ENCODE peak calls at places on chromosomes 7 and 10, in four cellular contexts. L, P, U and A are unnamed samples.

GRCh38 chr10:47165711-47166404 is 134.1 kb upstream of the GDF10 start:
- DNase-seq in P (no peak), U (no peak), L (peak; percentile 92), A (peak; percentile 41)

GRCh38 chr10:127310932-127311331 is 114.5 kb upstream of the INSYN2A start:
- DNase-seq in L (no peak), P (no peak), U (no peak), A (no peak)

GRCh38 chr7:99092064-99092720 is 51.7 kb downstream of the SMURF1 start:
- DNase-seq in L (no peak), P (no peak), U (no peak), A (no peak)

GRCh38 chr10:133388265-133388972 is 5.5 kb upstream of the MTG1 start:
- DNase-seq in U (no peak), P (no peak), L (peak; percentile 14), A (peak; percentile 50)

GRCh38 chr7:45980181-45980905 is 59.3 kb upstream of the IGFBP3 start:
- DNase-seq in L (no peak), U (no peak), P (no peak), A (no peak)

GRCh38 chr7:128053023-128053422 is 21.8 kb upstream of the LRRC4 start:
- DNase-seq in P (no peak), L (no peak), U (no peak), A (peak; percentile 39)

GRCh38 chr10:88794731-88795130 is 7.8 kb upstream of the LIPM start:
- DNase-seq in U (no peak), L (no peak), P (no peak), A (no peak)

GRCh38 chr7:16727736-16728135 is 25.8 kb upstream of the TSPAN13 start:
- DNase-seq in P (no peak), U (no peak), L (no peak), A (no peak)

GRCh38 chr7:55533050-55533728 is 39.1 kb downstream of the VOPP1 start:
- DNase-seq in P (no peak), L (no peak), U (no peak), A (no peak)

GRCh38 chr10:89086801-89087513 is 96.4 kb downstream of the FAS start:
- DNase-seq in U (no peak), P (no peak), L (peak; percentile 81), A (peak; percentile 33)

GRCh38 chr7:43501881-43502280 is 81.0 kb upstream of the STK17A start:
- DNase-seq in U (peak; percentile 31), P (no peak), L (no peak), A (no peak)

GRCh38 chr7:1418505-1419309 is 40.6 kb downstream of the MICALL2 start:
- DNase-seq in L (peak; percentile 53), P (no peak), U (peak; percentile 41), A (no peak)

GRCh38 chr10:61904711-61905445 is 3.4 kb downstream of the ARID5B start:
- DNase-seq in P (no peak), U (peak; percentile 77), L (no peak), A (no peak)

GRCh38 chr10:116602648-116603400 is 12.1 kb downstream of the PNLIPRP1 start:
- DNase-seq in L (no peak), U (no peak), P (no peak), A (no peak)

GRCh38 chr7:155824195-155824915 is 12.1 kb upstream of the SHH start:
- DNase-seq in L (peak; percentile 10), P (no peak), U (no peak), A (peak; percentile 83)

DNA sequence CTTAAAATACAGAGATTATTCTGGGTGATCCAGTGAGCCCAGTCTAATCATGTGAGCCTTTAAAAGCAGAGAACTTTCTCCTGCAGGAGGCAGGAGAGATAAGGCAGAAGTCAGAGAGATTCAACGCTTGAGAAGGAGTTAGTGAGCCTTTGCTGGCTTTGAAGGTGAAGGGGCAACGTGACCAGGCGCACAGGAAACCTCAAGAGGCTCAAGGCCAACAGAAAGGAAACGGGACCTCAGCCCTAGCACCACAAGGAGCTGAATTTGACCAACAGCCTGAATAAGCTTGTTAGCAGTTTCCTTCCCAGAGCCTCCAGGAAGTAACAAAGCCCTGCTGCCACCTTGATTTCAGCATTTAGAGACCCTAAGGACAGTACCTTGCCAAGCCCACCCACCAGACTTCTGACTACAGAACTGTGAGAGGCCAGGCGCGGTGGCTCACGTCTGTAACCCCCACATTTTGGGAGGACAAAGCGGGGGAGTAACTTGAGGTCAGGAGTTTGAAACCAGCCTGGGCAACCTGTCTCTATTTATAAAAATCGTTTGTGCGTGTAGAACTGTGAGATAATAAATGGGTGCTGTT is 87.3 kb upstream of the KAT6B start:
- DNase-seq in P (no peak), U (no peak), L (no peak), A (peak; percentile 24)
- H3K4me3 ChIP-seq in P (no peak overlapping the region), U (no peak overlapping the region), L (no peak overlapping the region), A (no peak overlapping the region)

GRCh38 chr7:150401424-150401790 is 22.3 kb downstream of the ZNF775 start:
- DNase-seq in P (no peak), U (no peak), L (no peak), A (no peak)
- H3K4me1 ChIP-seq in P (no peaks in the 10 kb centered on the region), U (peaks cover 46% of the 10 kb centered on the region), L (peaks cover 10% of the 10 kb centered on the region), A (peaks cover 27% of the 10 kb centered on the region)

DNA sequence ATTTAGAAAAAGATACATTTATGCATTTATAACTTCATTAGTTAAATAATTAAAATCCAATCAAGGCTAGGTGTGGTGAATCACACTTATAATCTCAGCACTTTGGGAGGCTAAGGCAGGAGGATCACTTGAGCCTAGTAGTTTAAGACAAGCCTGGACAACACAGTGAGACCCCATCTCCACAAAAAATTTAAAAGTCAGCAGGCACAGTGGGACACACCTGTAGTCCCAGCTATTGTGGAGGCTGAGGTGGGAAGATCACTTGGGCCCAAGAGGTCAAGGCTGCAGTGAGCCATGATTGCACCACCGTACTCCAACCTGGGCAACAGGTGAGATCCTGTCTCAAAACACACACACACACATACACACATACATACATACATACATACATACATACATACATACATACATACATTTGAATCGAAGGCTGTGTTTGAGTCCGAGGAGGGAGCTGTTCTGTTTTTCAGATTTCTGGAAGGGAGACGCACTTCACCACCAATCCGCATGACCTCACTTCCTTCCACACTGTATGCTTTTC is 30.1 kb downstream of the SFMBT2 start:
- DNase-seq in L (no peak), P (no peak), U (no peak), A (no peak)
- H3K4me3 ChIP-seq in L (no peak overlapping the region), P (no peak overlapping the region), U (no peak overlapping the region), A (no peak overlapping the region)

GRCh38 chr10:11227103-11227502 is 209.4 kb downstream of the CELF2 start:
- DNase-seq in P (no peak), L (no peak), U (no peak), A (no peak)
- H3K4me1 ChIP-seq in P (no peaks in the 10 kb centered on the region), L (peaks cover 11% of the 10 kb centered on the region), U (no peaks in the 10 kb centered on the region), A (peaks cover 5% of the 10 kb centered on the region)

DNA sequence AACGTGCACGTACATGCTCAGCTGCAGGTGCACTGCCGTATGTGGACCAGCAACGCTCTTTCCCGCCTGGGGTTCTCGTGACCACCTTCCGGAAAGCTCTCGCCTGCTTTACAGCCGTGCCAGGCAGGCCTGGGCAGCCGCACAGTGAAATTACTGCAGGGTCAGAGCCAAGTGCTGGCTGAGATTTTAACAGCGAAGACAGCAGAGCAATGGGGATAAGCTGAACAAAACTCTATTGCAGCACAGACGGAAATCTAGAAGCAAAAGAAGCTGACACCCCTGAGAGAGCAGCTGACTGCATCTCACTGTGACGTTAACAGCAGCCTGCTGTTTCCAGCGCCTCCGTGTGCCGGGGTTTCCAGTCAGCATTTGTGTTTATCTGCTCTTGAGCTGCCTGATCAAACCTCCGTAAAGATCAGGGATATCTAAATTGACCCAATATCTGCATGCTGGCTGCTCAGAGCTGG is 179.0 kb downstream of the DIP2C start:
- DNase-seq in L (peak; percentile 73), U (no peak), P (no peak), A (no peak)
- H3K4me3 ChIP-seq in L (no peak overlapping the region), U (no peak overlapping the region), P (no peak overlapping the region), A (no peak overlapping the region)

DNA sequence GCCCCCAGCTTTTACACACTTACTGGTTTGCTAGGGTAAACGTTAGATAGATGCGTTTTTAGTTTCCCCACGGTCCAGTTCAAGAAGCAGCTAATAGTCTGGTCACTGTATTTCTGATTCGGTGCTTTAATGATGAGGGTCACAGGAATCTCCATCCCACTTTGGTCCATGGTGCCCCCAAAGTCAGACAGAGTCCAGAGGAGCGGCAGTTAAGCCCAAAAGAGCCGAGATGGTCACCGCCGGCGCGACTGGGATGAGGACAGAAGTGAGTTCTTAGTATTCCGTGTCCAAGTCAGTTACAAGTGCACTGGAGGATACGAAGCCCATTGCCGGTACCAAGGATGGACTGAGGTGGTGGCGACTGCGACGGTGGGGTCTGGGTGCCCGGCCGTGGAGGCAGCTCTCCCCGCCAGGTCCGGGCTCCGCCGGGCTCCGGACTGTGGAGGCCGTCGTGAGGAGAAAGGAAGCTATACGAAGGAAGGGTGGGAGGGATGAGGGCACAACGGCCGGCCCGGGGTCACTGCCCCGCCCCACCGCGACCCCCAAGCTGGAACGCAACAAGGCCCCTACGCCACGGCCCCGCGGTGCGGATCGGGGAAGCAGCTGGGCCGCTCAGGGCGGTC is 663 bp downstream of the HERPUD2 start:
- DNase-seq in L (no peak), U (peak; percentile 60), P (no peak), A (no peak)
- H3K4me1 ChIP-seq in L (peaks cover 6% of the 10 kb centered on the region), U (peaks cover 40% of the 10 kb centered on the region), P (peaks cover 19% of the 10 kb centered on the region), A (peaks cover 36% of the 10 kb centered on the region)